ENCODE peak calls at places on chromosomes 13 and 19, in four cellular contexts. O, R, W and D are unnamed samples.

GRCh38 chr13:50365683-50366391 is 350.6 kb downstream of the KCNRG start:
- DNase-seq in O (no peak), R (no peak), W (peak; percentile 98), D (peak; percentile 77)

GRCh38 chr19:1069009-1069779 is 2.2 kb downstream of the ARHGAP45 start:
- DNase-seq in O (no peak), R (peak; percentile 53), W (no peak), D (no peak)

GRCh38 chr13:78958019-78958418 is 299.1 kb upstream of the OBI1 start:
- DNase-seq in O (no peak), R (no peak), W (no peak), D (no peak)

GRCh38 chr13:113417836-113418721 is 35.2 kb downstream of the ADPRHL1 start:
- DNase-seq in O (no peak), R (no peak), W (no peak), D (no peak)

GRCh38 chr13:69274231-69274630 is 833.4 kb upstream of the ATXN8OS start:
- DNase-seq in O (no peak), R (no peak), W (peak; percentile 64), D (no peak)

GRCh38 chr13:31204592-31204991 is 4.8 kb downstream of the B3GLCT start:
- DNase-seq in O (peak; percentile 44), R (no peak), W (peak; percentile 86), D (peak; percentile 56)

GRCh38 chr19:7901337-7901736 is 2.3 kb upstream of the MAP2K7 start:
- DNase-seq in O (no peak), R (no peak), W (no peak), D (no peak)

GRCh38 chr19:29860492-29860891 is 48.7 kb downstream of the CCNE1 start:
- DNase-seq in O (peak; percentile 31), R (no peak), W (no peak), D (no peak)